ENCODE peak calls at places on chromosomes 7 and 10, in eight cellular contexts. Z is fibroblast of the aortic adventitia; Y is EH; I is naive thymus-derived CD4-positive, alpha-beta T cell; H is Calu3; R is GM23338; D is Panc1; M is memory B cell. K is an unnamed sample.

GRCh38 chr10:130686680-130687300 is 550.6 kb downstream of the GLRX3 start:
- DNase-seq in Z (no peak), Y (no peak), I (no peak), H (no peak), R (peak), D (no peak), M (no peak), K (peak)

GRCh38 chr7:16989883-16990413 is 108.2 kb upstream of the AGR3 start:
- DNase-seq in Z (peak), Y (peak), I (no peak), H (peak), R (no peak), D (peak), M (no peak), K (peak)

GRCh38 chr10:5033061-5033770 is 29.6 kb upstream of the AKR1C2 start:
- DNase-seq in Z (peak), Y (peak), I (no peak), H (no peak), R (no peak), D (no peak), M (no peak), K (peak)

GRCh38 chr10:85527610-85528317 is 838.8 kb downstream of the GRID1 start:
- DNase-seq in Z (no peak), Y (no peak), I (no peak), H (no peak), R (no peak), D (no peak), M (no peak), K (peak)

GRCh38 chr7:23486002-23486773 is 15.9 kb upstream of the IGF2BP3 start:
- DNase-seq in Z (no peak), Y (no peak), I (no peak), H (no peak), R (peak), D (no peak), M (no peak), K (no peak)

GRCh38 chr10:98006266-98006665 is 24.2 kb downstream of the CRTAC1 start:
- DNase-seq in Z (no peak), Y (no peak), I (no peak), H (no peak), R (peak), D (no peak), M (no peak), K (no peak)

GRCh38 chr10:133169173-133169947 is 9.3 kb downstream of the KNDC1 start:
- DNase-seq in Z (no peak), Y (no peak), I (no peak), H (no peak), R (no peak), D (no peak), M (no peak), K (no peak)

GRCh38 chr10:117464176-117464575 is 78.4 kb upstream of the EMX2 start:
- DNase-seq in Z (peak), Y (peak), I (no peak), H (no peak), R (no peak), D (no peak), M (no peak), K (no peak)

GRCh38 chr10:127535802-127536515 is 13.2 kb upstream of the NPS start:
- DNase-seq in Z (no peak), Y (no peak), I (no peak), H (no peak), R (no peak), D (no peak), M (no peak), K (no peak)

GRCh38 chr7:108093341-108093740 is 36.8 kb downstream of the LAMB4 start:
- DNase-seq in Z (peak), Y (no peak), I (no peak), H (no peak), R (no peak), D (no peak), M (no peak), K (peak)

GRCh38 chr7:158263964-158264748 is 323.5 kb downstream of the PTPRN2 start:
- DNase-seq in Z (no peak), Y (no peak), I (no peak), H (no peak), R (no peak), D (no peak), M (no peak), K (no peak)

GRCh38 chr7:87155788-87156187 is 3.5 kb downstream of the DMTF1 start:
- DNase-seq in Z (no peak), Y (no peak), I (no peak), H (no peak), R (no peak), D (no peak), M (no peak), K (no peak)

GRCh38 chr10:10527861-10528562 is 489.7 kb upstream of the CELF2 start:
- DNase-seq in Z (no peak), Y (no peak), I (no peak), H (no peak), R (peak), D (no peak), M (no peak), K (peak)

GRCh38 chr7:89602984-89603383 is 551.3 kb upstream of the STEAP1 start:
- DNase-seq in Z (no peak), Y (no peak), I (no peak), H (no peak), R (no peak), D (no peak), M (no peak), K (no peak)

GRCh38 chr7:23373151-23374004 is 74.2 kb downstream of the MALSU1 start:
- DNase-seq in Z (peak), Y (peak), I (no peak), H (no peak), R (no peak), D (no peak), M (peak), K (no peak)

GRCh38 chr7:94655562-94655883 is 410 bp downstream of the SGCE start:
- DNase-seq in Z (no peak), Y (no peak), I (no peak), H (no peak), R (peak), D (no peak), M (no peak), K (no peak)

GRCh38 chr10:132536241-132536963 is 1.2 kb upstream of the INPP5A start:
- DNase-seq in Z (peak), Y (no peak), I (no peak), H (peak), R (peak), D (no peak), M (no peak), K (no peak)

GRCh38 chr10:71429929-71430328 is 33.2 kb downstream of the CDH23 start:
- DNase-seq in Z (no peak), Y (no peak), I (no peak), H (no peak), R (peak), D (no peak), M (no peak), K (no peak)

GRCh38 chr10:57218382-57218781 is 857.3 kb upstream of the ZWINT start:
- DNase-seq in Z (no peak), Y (no peak), I (no peak), H (peak), R (no peak), D (no peak), M (no peak), K (no peak)

GRCh38 chr10:107740962-107741690 is 576.6 kb upstream of the SORCS1 start:
- DNase-seq in Z (peak), Y (peak), I (no peak), H (no peak), R (no peak), D (no peak), M (no peak), K (peak)

GRCh38 chr7:139909379-139910050 is 80.5 kb downstream of the TBXAS1 start:
- DNase-seq in Z (peak), Y (peak), I (no peak), H (no peak), R (no peak), D (no peak), M (no peak), K (peak)

GRCh38 chr7:154842608-154843007 is 160.3 kb downstream of the PAXIP1 start:
- DNase-seq in Z (no peak), Y (no peak), I (no peak), H (no peak), R (no peak), D (no peak), M (no peak), K (no peak)

GRCh38 chr7:82851126-82851525 is 311.6 kb downstream of the PCLO start:
- DNase-seq in Z (no peak), Y (no peak), I (no peak), H (no peak), R (no peak), D (no peak), M (no peak), K (no peak)

GRCh38 chr10:125355657-125356056 is 195.3 kb upstream of the CTBP2 start:
- DNase-seq in Z (no peak), Y (no peak), I (no peak), H (no peak), R (no peak), D (no peak), M (no peak), K (no peak)

GRCh38 chr7:144824360-144824759 is 11.5 kb downstream of the TPK1 start:
- DNase-seq in Z (peak), Y (peak), I (no peak), H (no peak), R (no peak), D (peak), M (no peak), K (peak)

GRCh38 chr7:91656486-91657237 is 223.8 kb downstream of the MTERF1 start:
- DNase-seq in Z (peak), Y (peak), I (no peak), H (no peak), R (no peak), D (no peak), M (no peak), K (no peak)

GRCh38 chr10:68348265-68348741 is 15.6 kb upstream of the PBLD start:
- DNase-seq in Z (peak), Y (peak), I (peak), H (peak), R (peak), D (peak), M (peak), K (peak)

GRCh38 chr7:159020987-159021386 is 123.7 kb downstream of the VIPR2 start:
- DNase-seq in Z (no peak), Y (no peak), I (no peak), H (no peak), R (no peak), D (no peak), M (no peak), K (no peak)

GRCh38 chr10:125734823-125735222 is 15.3 kb downstream of the EDRF1 start:
- DNase-seq in Z (no peak), Y (no peak), I (no peak), H (no peak), R (peak), D (no peak), M (no peak), K (peak)

GRCh38 chr10:126013489-126014281 is 117.3 kb downstream of the FANK1 start:
- DNase-seq in Z (peak), Y (peak), I (no peak), H (peak), R (peak), D (peak), M (no peak), K (peak)

GRCh38 chr10:48769706-48770105 is 85.0 kb downstream of the WDFY4 start:
- DNase-seq in Z (no peak), Y (no peak), I (no peak), H (no peak), R (peak), D (no peak), M (no peak), K (no peak)

GRCh38 chr10:97185326-97186058 is at the start of gene SLIT1:
- DNase-seq in Z (no peak), Y (no peak), I (no peak), H (peak), R (peak), D (no peak), M (no peak), K (no peak)

GRCh38 chr10:102775973-102776669 is 32.4 kb downstream of the WBP1L start:
- DNase-seq in Z (peak), Y (peak), I (peak), H (no peak), R (peak), D (no peak), M (no peak), K (peak)

GRCh38 chr7:41069635-41070034 is 633.3 kb downstream of the INHBA start:
- DNase-seq in Z (no peak), Y (no peak), I (no peak), H (no peak), R (no peak), D (no peak), M (no peak), K (no peak)

GRCh38 chr7:45978731-45979211 is 57.7 kb upstream of the IGFBP3 start:
- DNase-seq in Z (no peak), Y (peak), I (no peak), H (no peak), R (no peak), D (no peak), M (no peak), K (peak)

GRCh38 chr7:472640-472957 is 47.0 kb downstream of the PDGFA start:
- DNase-seq in Z (no peak), Y (no peak), I (no peak), H (no peak), R (no peak), D (no peak), M (no peak), K (no peak)

GRCh38 chr7:15836041-15836440 is 149.6 kb upstream of the MEOX2 start:
- DNase-seq in Z (peak), Y (peak), I (no peak), H (no peak), R (no peak), D (no peak), M (no peak), K (peak)

GRCh38 chr7:129376778-129377700 is 57.2 kb upstream of the STRIP2 start:
- DNase-seq in Z (peak), Y (peak), I (no peak), H (peak), R (no peak), D (no peak), M (no peak), K (peak)

K was measured in choroid plexus epithelial cell.